ENCODE peak calls at places on chromosomes 1 and 21, in four cellular contexts. I, Q, F and S are unnamed samples.

GRCh38 chr1:94698759-94699502 is 121.2 kb upstream of the SLC44A3 start:
- DNase-seq in I (no peak), Q (no peak), F (peak), S (no peak)

GRCh38 chr1:9196129-9197040 is 38.2 kb upstream of the H6PD start:
- DNase-seq in F (peak), Q (peak), I (peak), S (peak)

GRCh38 chr1:32468791-32469190 is 3.9 kb downstream of the ZBTB8B start:
- DNase-seq in F (no peak), I (no peak), Q (no peak), S (no peak)

GRCh38 chr1:239164451-239165180 is 221.8 kb upstream of the CHRM3 start:
- DNase-seq in F (no peak), Q (no peak), I (no peak), S (no peak)

GRCh38 chr1:51642739-51643142 is 25.8 kb downstream of the OSBPL9 start:
- DNase-seq in I (no peak), F (no peak), Q (no peak), S (no peak)

GRCh38 chr1:57707631-57708030 is 283.8 kb upstream of the DAB1 start:
- DNase-seq in Q (no peak), I (no peak), F (no peak), S (no peak)

GRCh38 chr21:36044056-36044455 is 16.3 kb downstream of the SETD4 start:
- DNase-seq in F (no peak), I (no peak), Q (no peak), S (no peak)

GRCh38 chr21:36347962-36348328 is 27.9 kb downstream of the MORC3 start:
- DNase-seq in I (no peak), F (no peak), Q (no peak), S (no peak)

GRCh38 chr1:58779837-58780585 is 3.8 kb downstream of the JUN start:
- DNase-seq in I (no peak), Q (no peak), F (peak), S (no peak)

GRCh38 chr1:117093870-117094621 is 27.5 kb downstream of the TRIM45 start:
- DNase-seq in Q (no peak), I (peak), F (no peak), S (peak)

GRCh38 chr1:93813076-93813475 is 65.9 kb downstream of the DNTTIP2 start:
- DNase-seq in F (peak), I (no peak), Q (no peak), S (no peak)

GRCh38 chr1:54808443-54809207 is 7.5 kb upstream of the TTC22 start:
- DNase-seq in Q (no peak), I (no peak), F (no peak), S (no peak)

GRCh38 chr1:56719171-56719570 is 74.1 kb downstream of the PRKAA2 start:
- DNase-seq in I (no peak), Q (no peak), F (no peak), S (no peak)

GRCh38 chr1:10643607-10644306 is 152.7 kb downstream of the CASZ1 start:
- DNase-seq in F (no peak), I (no peak), Q (no peak), S (no peak)

GRCh38 chr1:10644307-10645128 is 151.9 kb downstream of the CASZ1 start:
- DNase-seq in I (peak), Q (no peak), F (no peak), S (no peak)

GRCh38 chr1:10648689-10649483 is 147.6 kb downstream of the CASZ1 start:
- DNase-seq in F (no peak), I (peak), Q (no peak), S (no peak)

GRCh38 chr1:10647414-10648170 is 148.9 kb downstream of the CASZ1 start:
- DNase-seq in I (no peak), F (no peak), Q (no peak), S (no peak)

DNA sequence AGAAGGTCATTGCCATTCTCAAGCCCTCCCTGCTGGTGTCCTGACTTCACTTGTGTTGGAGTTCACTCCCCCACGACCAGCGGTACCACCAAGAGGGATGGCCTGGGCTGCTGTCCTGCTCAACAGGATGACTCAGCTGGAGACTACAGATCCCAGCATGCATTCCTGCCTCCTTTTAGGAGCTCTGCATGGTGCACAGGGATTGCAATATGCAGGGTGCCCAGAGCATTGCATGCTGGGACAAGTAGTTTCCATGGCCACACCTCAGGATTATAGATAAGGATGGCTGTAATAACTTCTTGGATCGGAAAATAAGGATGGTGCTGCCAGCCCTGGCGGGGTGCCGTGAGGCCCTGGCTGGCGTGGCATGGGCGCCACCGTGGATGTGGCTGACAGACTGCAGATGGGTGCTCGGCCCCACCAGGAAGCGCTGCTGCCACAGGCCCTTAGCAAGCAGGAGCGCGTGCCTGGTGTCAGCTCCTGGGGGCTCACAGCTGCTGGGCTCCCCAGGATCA is 150.0 kb downstream of the CASZ1 start:
- DNase-seq in Q (no peak), I (peak), F (no peak), S (no peak)
- TF ChIP-seq NR2C2 in Q (no peak), I (peak), F (no peak), S (no peak)

DNA sequence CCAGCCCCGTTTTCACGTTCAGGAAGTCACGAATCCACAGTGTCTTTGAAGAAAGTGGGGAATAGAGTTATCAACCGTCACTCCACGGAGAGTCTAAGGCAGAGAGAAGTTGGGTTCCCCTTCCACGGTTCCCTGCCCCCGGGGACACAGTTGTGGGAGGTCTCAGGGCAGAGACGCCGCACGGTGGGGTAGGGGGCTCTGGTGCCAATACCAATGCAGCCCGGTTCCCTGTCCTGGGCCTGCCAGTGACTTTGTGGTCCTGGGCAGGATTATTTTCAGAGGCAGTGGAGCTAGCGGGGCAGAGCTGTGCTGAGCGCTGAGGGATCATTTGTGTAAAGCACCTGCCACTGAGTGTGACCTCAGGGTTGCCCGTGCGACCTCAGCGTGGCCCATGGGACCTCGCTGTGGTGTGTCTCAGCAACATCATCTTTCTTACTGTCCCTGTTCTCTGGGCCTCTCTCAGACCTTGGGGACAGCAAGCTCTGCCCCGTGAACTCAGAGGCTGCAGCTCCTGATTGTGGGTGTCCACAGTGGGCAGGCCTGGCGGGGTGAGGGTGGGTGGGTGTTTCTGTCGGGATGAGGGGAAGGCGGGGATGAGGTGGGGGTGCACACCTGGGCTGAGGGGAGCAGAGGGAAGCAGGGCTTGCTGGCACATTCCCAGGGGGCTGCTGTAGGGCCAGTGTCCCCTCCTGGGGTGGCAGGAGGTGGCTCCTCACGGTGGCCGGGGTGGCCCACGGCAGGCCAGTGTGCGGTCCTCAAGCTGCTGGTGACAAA is 65.2 kb downstream of the AGPAT3 start:
- DNase-seq in I (no peak), Q (no peak), F (no peak), S (no peak)
- TF ChIP-seq MAX in I (no peak), Q (no peak), F (no peak), S (no peak)

DNA sequence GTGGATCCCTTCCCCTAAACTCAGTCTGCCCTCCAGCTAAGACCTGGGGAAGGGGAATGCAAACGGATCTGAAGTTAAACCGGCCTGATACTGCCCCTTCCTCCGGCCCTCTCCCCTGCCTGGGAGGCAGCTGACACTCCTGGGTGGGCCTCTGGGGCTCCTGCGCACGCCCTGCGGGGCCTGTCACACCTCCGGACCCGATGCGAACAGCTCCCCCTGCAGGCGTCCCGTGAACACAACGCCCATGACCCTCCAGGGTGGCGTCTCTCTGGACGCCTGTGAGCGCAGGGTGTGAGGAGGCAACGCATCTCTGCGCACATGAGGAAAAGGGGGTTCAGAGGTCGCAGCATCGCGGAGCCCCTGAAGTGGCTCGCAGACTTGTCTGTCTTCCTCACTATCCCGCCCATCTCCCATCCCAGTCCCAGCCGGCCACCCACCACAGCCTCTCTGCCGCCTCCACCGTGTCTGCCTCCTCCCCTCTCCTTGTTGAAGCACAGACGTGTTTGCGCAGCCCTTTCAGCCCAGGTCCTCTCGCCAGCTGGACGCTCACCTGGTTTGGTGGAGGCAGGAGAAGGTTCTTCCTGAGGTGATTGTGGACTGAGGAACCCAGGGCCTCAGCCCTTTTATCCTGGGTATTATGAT is 421 bp upstream of the LCE3A start:
- DNase-seq in Q (no peak), F (peak), I (peak), S (no peak)
- TF ChIP-seq NR2C2 in Q (no peak), F (no peak), I (no peak), S (no peak)

GRCh38 chr1:92575123-92575522 is 88.4 kb upstream of the GFI1 start:
- DNase-seq in Q (no peak), F (no peak), I (no peak), S (no peak)

GRCh38 chr1:92571578-92571977 is 84.9 kb upstream of the GFI1 start:
- DNase-seq in Q (no peak), F (no peak), I (no peak), S (no peak)

GRCh38 chr1:92572520-92572919 is 85.8 kb upstream of the GFI1 start:
- DNase-seq in F (no peak), I (no peak), Q (no peak), S (no peak)

DNA sequence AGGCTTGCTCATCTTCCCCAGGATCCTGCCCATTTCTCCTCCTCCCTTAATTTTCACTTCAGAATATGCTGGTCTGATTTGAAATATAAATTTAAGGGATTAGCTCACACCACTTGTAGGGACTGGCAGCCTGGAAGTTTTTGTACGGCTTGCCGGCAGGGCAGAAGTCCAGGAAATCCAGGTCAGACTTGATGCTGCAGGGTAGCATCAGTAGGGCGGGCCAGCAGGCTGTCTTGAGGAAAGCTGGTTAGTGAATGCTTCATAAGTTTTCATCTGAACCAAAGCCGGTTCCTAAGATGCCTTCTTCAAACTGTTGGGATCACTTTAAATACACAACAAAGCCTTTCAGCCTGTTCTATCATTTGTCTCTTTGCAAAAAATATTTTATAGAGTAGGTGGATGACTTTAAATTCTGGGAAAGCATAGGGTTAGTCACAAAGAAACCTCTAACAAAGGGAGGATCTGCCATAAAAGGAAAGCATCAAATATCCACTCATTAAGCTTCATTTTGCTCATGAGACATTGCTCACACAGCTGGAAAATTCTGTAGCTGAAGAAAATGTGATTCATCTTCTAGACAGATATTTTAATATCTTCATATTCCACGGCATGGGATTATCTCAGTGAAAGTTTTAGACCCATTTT is 90.6 kb upstream of the GFI1 start:
- DNase-seq in I (no peak), F (no peak), Q (no peak), S (no peak)
- TF ChIP-seq MAX in I (no peak), F (no peak), Q (no peak), S (no peak)